ENCODE peak calls at places on chromosomes 12 and 14, in seven cellular contexts. U is IMR-90, S is K562, T is SK-N-SH, X is HepG2, Y is H1, W is GM12878. L is an unnamed sample.

GRCh38 chr12:83758889-83759631 is 1072.4 kb downstream of the TMTC2 start:
- DNase-seq in U (no peak), S (no peak), T (no peak), X (no peak), Y (no peak), W (no peak), L (no peak)

GRCh38 chr12:127829974-127830543 is 436.9 kb upstream of the TMEM132C start:
- DNase-seq in U (no peak), S (no peak), T (peak), X (no peak), Y (no peak), W (no peak), L (no peak)

GRCh38 chr12:115451785-115452736 is 768.1 kb upstream of the TBX3 start:
- DNase-seq in U (peak), S (peak), T (peak), X (peak), Y (peak), W (no peak), L (peak)

GRCh38 chr12:117363953-117364486 is 2.6 kb upstream of the NOS1 start:
- DNase-seq in U (no peak), S (no peak), T (no peak), X (no peak), Y (no peak), W (no peak), L (peak)

GRCh38 chr12:102883204-102883799 is 33.7 kb downstream of the PAH start:
- DNase-seq in U (no peak), S (peak), T (peak), X (peak), Y (peak), W (no peak), L (peak)

GRCh38 chr14:71638523-71639196 is 293.6 kb upstream of the RGS6 start:
- DNase-seq in U (peak), S (no peak), T (no peak), X (no peak), Y (no peak), W (no peak), L (no peak)

GRCh38 chr12:115404761-115405470 is 720.9 kb upstream of the TBX3 start:
- DNase-seq in U (peak), S (no peak), T (no peak), X (peak), Y (no peak), W (no peak), L (no peak)

GRCh38 chr14:65336191-65336591 is 76.3 kb upstream of the FUT8 start:
- DNase-seq in U (peak), S (no peak), T (no peak), X (no peak), Y (no peak), W (no peak), L (no peak)

GRCh38 chr14:34874386-34875030 is 652 bp downstream of the BAZ1A start:
- DNase-seq in U (peak), S (no peak), T (peak), X (peak), Y (peak), W (no peak), L (peak)

GRCh38 chr14:95318870-95319311 is 817 bp downstream of the CLMN start:
- DNase-seq in U (no peak), S (peak), T (no peak), X (no peak), Y (no peak), W (no peak), L (no peak)

GRCh38 chr12:105401198-105401597 is 70.7 kb downstream of the C12orf75 start:
- DNase-seq in U (no peak), S (no peak), T (no peak), X (no peak), Y (no peak), W (no peak), L (no peak)

GRCh38 chr12:2752676-2753371 is 41.9 kb upstream of the FKBP4 start:
- DNase-seq in U (peak), S (peak), T (peak), X (peak), Y (peak), W (no peak), L (peak)

GRCh38 chr14:68085742-68086141 is 266.2 kb downstream of the RAD51B start:
- DNase-seq in U (no peak), S (no peak), T (no peak), X (peak), Y (no peak), W (no peak), L (no peak)

GRCh38 chr14:68947802-68948201 is 31.3 kb downstream of the ACTN1 start:
- DNase-seq in U (peak), S (no peak), T (no peak), X (no peak), Y (no peak), W (no peak), L (no peak)

GRCh38 chr12:111429760-111430417 is 24.2 kb downstream of the SH2B3 start:
- DNase-seq in U (no peak), S (no peak), T (peak), X (no peak), Y (no peak), W (no peak), L (no peak)

GRCh38 chr12:31959701-31960391 is 631 bp downstream of the RESF1 start:
- DNase-seq in U (peak), S (no peak), T (peak), X (peak), Y (no peak), W (peak), L (peak)

GRCh38 chr14:75323571-75323970 is 44.9 kb downstream of the FOS start:
- DNase-seq in U (peak), S (no peak), T (no peak), X (no peak), Y (no peak), W (no peak), L (no peak)

GRCh38 chr12:42779186-42779859 is 189.8 kb upstream of the PRICKLE1 start:
- DNase-seq in U (peak), S (no peak), T (no peak), X (no peak), Y (no peak), W (no peak), L (no peak)

GRCh38 chr12:5200276-5201087 is 156.8 kb downstream of the KCNA5 start:
- DNase-seq in U (peak), S (peak), T (peak), X (peak), Y (peak), W (no peak), L (peak)

GRCh38 chr12:42985506-42985905 is 396.0 kb upstream of the PRICKLE1 start:
- DNase-seq in U (peak), S (no peak), T (no peak), X (no peak), Y (no peak), W (no peak), L (no peak)

GRCh38 chr12:1171657-1172056 is 180.6 kb downstream of the ERC1 start:
- DNase-seq in U (no peak), S (no peak), T (no peak), X (no peak), Y (no peak), W (no peak), L (no peak)

GRCh38 chr14:50932159-50932558 is 12.1 kb downstream of the PYGL start:
- DNase-seq in U (no peak), S (no peak), T (no peak), X (no peak), Y (no peak), W (no peak), L (no peak)

GRCh38 chr14:57057803-57058202 is 210.9 kb downstream of the EXOC5 start:
- DNase-seq in U (no peak), S (no peak), T (no peak), X (no peak), Y (no peak), W (no peak), L (no peak)

DNA sequence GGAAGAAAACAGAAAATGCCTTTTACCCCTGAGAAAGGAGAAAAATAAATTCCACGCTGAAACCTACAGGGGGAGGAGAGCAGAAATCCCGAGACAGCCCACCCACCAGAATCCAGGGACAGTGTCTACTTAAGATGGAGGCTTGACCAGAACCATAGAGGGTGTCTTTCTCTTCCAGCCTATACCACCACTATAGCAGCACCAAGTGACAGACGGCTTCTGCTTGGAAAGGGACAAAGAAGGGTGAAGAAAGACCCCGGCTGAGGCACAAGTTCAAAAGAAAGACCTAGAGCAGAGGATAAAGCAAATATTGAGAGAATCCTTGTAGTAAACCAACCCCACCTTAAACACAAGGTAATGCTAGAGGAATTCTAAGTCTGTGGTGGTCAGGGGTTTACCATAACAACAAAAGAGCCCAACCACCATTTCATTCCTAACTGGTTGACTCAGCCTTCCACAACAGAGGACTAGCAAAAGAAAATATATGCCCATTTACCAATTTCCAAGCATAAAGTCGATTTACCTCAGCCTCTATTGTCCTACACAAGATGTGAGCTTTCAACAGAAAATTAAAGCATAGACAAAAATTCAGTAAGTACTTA is 105.3 kb upstream of the FOXG1 start:
- DNase-seq in U (peak), S (no peak), T (no peak), X (peak), Y (peak), W (no peak), L (peak)
- TF ChIP-seq RFX5 in U (no peak), S (no peak), T (no peak), X (no peak), Y (no peak), W (no peak), L (no peak)

GRCh38 chr14:76866469-76866868 is 40.3 kb downstream of the LRRC74A start:
- DNase-seq in U (no peak), S (no peak), T (no peak), X (no peak), Y (no peak), W (no peak), L (no peak)

GRCh38 chr14:76867536-76868452 is 41.6 kb downstream of the LRRC74A start:
- DNase-seq in U (no peak), S (no peak), T (no peak), X (no peak), Y (no peak), W (no peak), L (no peak)

GRCh38 chr14:76868453-76869170 is 42.4 kb downstream of the LRRC74A start:
- DNase-seq in U (no peak), S (no peak), T (no peak), X (no peak), Y (no peak), W (no peak), L (no peak)

GRCh38 chr14:76872796-76873432 is 46.7 kb downstream of the LRRC74A start:
- DNase-seq in U (peak), S (peak), T (peak), X (peak), Y (peak), W (no peak), L (peak)

GRCh38 chr14:76870146-76870545 is 43.9 kb downstream of the LRRC74A start:
- DNase-seq in U (no peak), S (no peak), T (peak), X (peak), Y (no peak), W (no peak), L (peak)
- TF ChIP-seq RFX5 in U (no peak), S (no peak), T (no peak), X (no peak), Y (no peak), W (no peak), L (no peak)

DNA sequence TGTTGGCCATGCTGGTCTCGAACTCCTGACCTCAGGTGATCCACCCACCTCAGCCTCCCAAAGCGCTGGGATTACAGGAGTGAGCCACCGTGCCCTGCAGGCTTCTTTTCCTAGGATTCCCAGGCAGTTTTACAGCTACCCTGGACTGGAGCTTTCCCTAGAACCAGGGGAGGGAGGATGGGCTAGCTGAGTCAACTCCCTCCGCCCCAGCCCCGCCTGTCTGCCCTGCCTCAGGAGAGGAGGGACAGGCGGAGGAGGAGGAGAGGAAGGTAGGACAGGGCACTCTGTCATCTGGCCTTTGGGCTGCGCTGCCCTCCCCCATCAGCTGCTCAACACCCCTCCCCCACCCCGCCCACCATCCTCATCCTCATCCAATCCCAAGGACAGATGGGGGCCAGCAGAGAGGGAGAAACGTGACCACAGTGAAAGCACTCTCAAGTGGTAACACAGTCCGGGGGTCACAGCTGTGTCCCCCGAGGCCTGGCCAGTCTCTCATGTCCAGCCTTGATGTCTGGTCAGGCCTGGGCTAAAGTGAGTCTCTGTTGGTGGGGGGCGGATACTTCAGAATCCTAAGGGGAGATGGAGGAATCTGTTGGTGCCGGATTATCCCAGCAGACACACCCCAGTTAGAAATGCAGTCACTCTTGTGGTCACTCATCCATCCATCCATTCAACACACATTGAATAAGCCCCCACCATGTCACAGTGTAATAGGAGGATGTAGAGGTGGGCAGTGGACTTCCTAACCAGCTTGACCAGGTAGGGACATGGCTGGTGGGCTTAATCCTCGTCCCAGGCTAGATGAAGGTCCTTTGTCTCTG is 12.3 kb downstream of the FIGNL2 start:
- DNase-seq in U (no peak), S (no peak), T (no peak), X (no peak), Y (no peak), W (no peak), L (no peak)
- TF ChIP-seq RFX5 in U (no peak), S (no peak), T (no peak), X (no peak), Y (no peak), W (no peak), L (no peak)

DNA sequence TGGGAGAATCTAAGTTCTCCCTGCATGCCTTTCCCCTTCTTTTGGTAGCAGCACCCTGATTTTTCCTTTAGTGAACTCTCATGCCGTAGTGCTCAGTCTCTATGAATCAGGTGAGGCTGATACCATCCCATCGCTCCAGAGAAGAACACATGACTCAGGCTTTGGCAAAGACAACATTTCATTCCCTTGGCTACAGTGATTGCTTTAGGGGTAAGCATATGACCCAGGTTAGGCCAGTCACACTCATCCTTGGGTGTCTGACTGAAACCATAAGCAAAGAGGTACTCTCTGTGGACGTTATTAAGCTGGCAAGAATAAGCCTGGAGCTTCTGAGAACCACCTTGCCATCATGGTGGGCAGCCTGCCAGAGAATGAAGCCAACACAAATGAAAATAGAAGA is 141.8 kb downstream of the MYRFL start:
- DNase-seq in U (peak), S (no peak), T (no peak), X (no peak), Y (no peak), W (no peak), L (no peak)
- TF ChIP-seq RFX5 in U (no peak), S (no peak), T (no peak), X (no peak), Y (no peak), W (no peak), L (no peak)

GRCh38 chr12:92402415-92402814 is 256.8 kb upstream of the BTG1 start:
- DNase-seq in U (no peak), S (no peak), T (no peak), X (no peak), Y (no peak), W (no peak), L (no peak)

GRCh38 chr12:92404259-92404894 is 258.7 kb upstream of the BTG1 start:
- DNase-seq in U (no peak), S (peak), T (no peak), X (no peak), Y (no peak), W (no peak), L (no peak)

GRCh38 chr12:92404921-92405320 is 259.3 kb upstream of the BTG1 start:
- DNase-seq in U (no peak), S (peak), T (no peak), X (no peak), Y (no peak), W (no peak), L (no peak)

GRCh38 chr12:92400006-92400405 is 254.4 kb upstream of the BTG1 start:
- DNase-seq in U (no peak), S (no peak), T (no peak), X (no peak), Y (no peak), W (no peak), L (no peak)

DNA sequence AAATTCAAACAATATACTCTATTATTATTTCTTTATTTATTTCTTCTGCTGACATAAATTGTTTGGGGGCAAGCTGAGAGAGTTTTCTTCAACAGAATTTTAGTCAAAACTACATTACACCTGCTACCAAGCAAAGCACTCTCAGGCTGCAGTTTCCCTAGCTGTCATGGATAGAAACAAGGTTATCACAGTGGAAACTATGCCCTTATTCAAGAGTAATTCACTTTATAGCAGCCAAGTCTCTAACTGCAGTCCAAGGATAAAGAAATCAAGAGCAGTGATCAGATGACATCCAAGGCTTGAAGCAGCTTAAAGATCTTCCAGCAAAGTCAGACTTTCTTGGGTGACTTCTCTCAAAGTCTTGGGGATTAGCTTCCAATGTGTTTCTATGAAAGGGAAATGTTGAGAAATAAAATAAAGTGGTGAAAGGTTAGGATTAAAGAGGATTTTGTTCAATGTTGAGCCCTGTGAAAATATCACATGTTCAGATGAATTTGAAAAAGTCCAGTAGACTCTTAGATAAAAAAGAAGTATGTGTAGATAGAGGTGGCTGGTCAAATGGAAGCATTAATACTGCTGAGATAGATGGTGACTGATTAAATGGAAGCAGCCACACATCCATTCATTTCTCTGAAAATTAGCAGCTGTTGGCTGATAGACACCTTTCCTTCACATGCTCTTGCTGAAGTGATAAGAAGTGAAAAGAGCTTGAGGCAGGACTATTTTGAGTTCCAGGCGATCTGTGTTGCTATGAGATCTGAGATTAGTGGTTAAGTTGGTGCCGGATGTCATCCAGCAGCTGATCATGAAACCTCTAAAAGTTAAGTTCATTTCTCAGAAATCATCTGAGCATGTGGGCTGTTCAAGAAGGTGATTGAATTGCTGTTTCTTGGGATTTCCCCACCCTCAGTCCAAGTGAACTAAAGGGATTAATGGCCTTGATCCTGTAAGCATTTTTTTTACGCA is 257.8 kb upstream of the BTG1 start:
- DNase-seq in U (no peak), S (peak), T (no peak), X (no peak), Y (no peak), W (peak), L (no peak)
- TF ChIP-seq RFX5 in U (no peak), S (no peak), T (no peak), X (no peak), Y (no peak), W (no peak), L (no peak)

DNA sequence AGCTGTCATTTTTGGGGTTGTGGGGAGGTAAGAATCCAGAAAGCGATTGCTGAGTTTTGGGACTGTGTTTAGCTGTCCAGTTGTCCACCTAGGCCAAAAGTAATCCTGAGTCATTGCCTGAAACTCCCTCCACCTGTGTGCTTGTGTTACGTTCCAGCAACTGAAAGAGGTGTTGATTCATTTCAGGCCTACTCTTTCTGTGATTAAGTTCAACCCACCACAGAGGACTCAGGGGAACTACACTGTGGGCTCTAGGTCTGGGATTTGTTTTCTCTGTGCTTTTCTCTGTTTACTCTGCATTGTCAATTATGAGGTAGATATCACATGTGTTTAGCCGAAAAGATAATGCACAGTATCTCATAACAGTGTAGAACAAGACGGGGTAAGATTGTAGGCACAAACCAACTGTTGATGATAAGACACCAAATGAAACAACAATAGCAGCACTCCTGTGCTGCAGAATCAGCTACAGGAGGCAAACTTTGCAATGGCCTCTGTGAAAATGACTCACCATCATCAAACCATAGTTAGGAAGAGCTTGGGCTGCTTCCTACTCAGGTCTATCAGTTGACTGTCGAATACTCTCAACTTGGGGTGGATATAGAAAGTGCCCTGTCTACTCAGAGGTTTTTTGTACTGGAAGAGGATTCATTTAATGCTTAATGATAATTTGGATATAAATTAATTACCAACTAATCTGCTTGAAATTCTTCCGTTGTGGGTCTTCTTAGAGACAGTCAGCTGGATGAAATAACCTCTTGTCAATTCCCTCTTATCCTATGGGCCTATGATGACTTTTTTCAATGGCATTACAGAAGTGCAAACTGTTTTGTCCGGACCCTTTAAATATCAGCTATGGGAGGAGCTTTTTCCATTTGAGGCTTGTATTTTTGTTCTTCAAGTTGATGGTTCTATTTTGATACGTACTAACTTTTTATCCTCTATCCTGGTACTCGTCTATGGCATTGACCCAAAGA is 385.9 kb downstream of the BMP4 start:
- DNase-seq in U (no peak), S (no peak), T (no peak), X (no peak), Y (no peak), W (peak), L (no peak)
- TF ChIP-seq RFX5 in U (no peak), S (no peak), T (no peak), X (no peak), Y (no peak), W (no peak), L (no peak)

L was measured in A549.